ENCODE peak calls at places on chromosomes 12 and 14, in nine cellular contexts. S is AG09319; N is Panc1; J is KBM-7; G is AG09309; H is dermis microvascular lymphatic vessel endothelial cell; X is NCI-H510A; L is trophoblast cell; M is activated CD4-positive, alpha-beta T cell treated with anti-CD3 and anti-CD28 coated beads for 48 hours. R is an unnamed sample.

GRCh38 chr12:45893240-45893639 is 97.1 kb downstream of the SCAF11 start:
- DNase-seq in G (no peak), S (no peak), L (no peak), X (no peak), N (no peak), M (no peak), H (peak; percentile 11), J (peak; percentile 16), R (no peak)

GRCh38 chr14:77212933-77213656 is 31.5 kb downstream of the TMEM63C start:
- DNase-seq in J (peak; percentile 49), M (peak; percentile 62), L (peak; percentile 67), S (no peak), X (peak; percentile 68), N (peak; percentile 25), H (peak; percentile 22), G (no peak), R (no peak)

GRCh38 chr14:68471029-68471963 is 321.6 kb downstream of the ZFP36L1 start:
- DNase-seq in X (no peak), J (no peak), L (no peak), N (no peak), S (no peak), G (no peak), M (no peak), H (no peak), R (no peak)

GRCh38 chr12:112879191-112879705 is 27.5 kb upstream of the OAS1 start:
- DNase-seq in J (no peak), S (no peak), M (no peak), X (no peak), H (no peak), L (no peak), G (no peak), N (no peak), R (no peak)

GRCh38 chr12:59194794-59195193 is 274.5 kb upstream of the LRIG3 start:
- DNase-seq in X (no peak), L (no peak), H (no peak), J (no peak), G (no peak), N (no peak), S (no peak), M (no peak), R (no peak)

GRCh38 chr12:28611115-28611435 is 420.8 kb downstream of the CCDC91 start:
- DNase-seq in H (peak; percentile 66), S (peak; percentile 60), L (no peak), N (no peak), G (peak; percentile 65), M (no peak), J (no peak), X (no peak), R (peak; percentile 20)

GRCh38 chr14:92663049-92663448 is 85.4 kb downstream of the LGMN start:
- DNase-seq in N (no peak), L (no peak), S (no peak), M (no peak), J (no peak), X (no peak), H (no peak), G (no peak), R (no peak)

GRCh38 chr12:42094277-42094676 is 50.4 kb downstream of the GXYLT1 start:
- DNase-seq in N (no peak), G (no peak), S (no peak), J (no peak), X (no peak), L (peak; percentile 12), M (peak; percentile 11), H (peak; percentile 39), R (no peak)

GRCh38 chr12:78878866-78879265 is 14.3 kb downstream of the SYT1 start:
- DNase-seq in H (no peak), M (no peak), N (no peak), J (no peak), G (no peak), X (no peak), S (no peak), L (no peak), R (no peak)

GRCh38 chr12:22048351-22049041 is 2.5 kb downstream of the CMAS start:
- DNase-seq in H (no peak), L (no peak), G (no peak), S (no peak), M (no peak), N (no peak), J (no peak), X (no peak), R (no peak)

GRCh38 chr12:31201382-31201781 is 124.6 kb downstream of the SINHCAF start:
- DNase-seq in J (no peak), G (no peak), L (no peak), N (no peak), S (no peak), X (no peak), H (no peak), M (no peak), R (no peak)